ENCODE peak calls at places on chromosomes 11 and 22, in six cellular contexts. G is activated CD4-positive, alpha-beta T cell treated with anti-CD3 and anti-CD28 coated beads, Interleukin-2, amount 50 U/mL, for 24 hours; V is NCI-H1436; T is GM04503; A is heart right ventricle; I is brain microvascular endothelial cell. K is an unnamed sample.

GRCh38 chr11:28701760-28702449 is 593.7 kb downstream of the METTL15 start:
- DNase-seq in A (no peak), T (no peak), V (no peak), I (no peak), G (no peak), K (no peak)

GRCh38 chr22:30414525-30415047 is 11.0 kb upstream of the MTFP1 start:
- DNase-seq in G (no peak), V (no peak), A (no peak), T (no peak), I (no peak), K (no peak)

GRCh38 chr11:2996976-2997375 is 4.8 kb upstream of the NAP1L4 start:
- DNase-seq in G (no peak), I (no peak), T (no peak), V (no peak), A (no peak), K (no peak)

GRCh38 chr11:66478823-66479740 is 1.2 kb upstream of the DPP3 start:
- DNase-seq in V (peak), T (no peak), G (no peak), I (peak), A (peak), K (no peak)

GRCh38 chr22:19619144-19620009 is 94.9 kb upstream of the SEPTIN5 start:
- DNase-seq in I (no peak), A (no peak), V (no peak), G (no peak), T (no peak), K (no peak)

GRCh38 chr11:18191376-18191775 is 18.7 kb downstream of the MRGPRX4 start:
- DNase-seq in A (no peak), V (no peak), I (peak), G (no peak), T (no peak), K (no peak)

GRCh38 chr11:56910785-56911184 is 77.9 kb upstream of the OR5AK2 start:
- DNase-seq in I (no peak), G (no peak), V (no peak), T (no peak), A (no peak), K (no peak)

GRCh38 chr22:50309601-50309991 is 2.1 kb upstream of the PLXNB2 start:
- DNase-seq in A (no peak), G (no peak), T (no peak), V (peak), I (no peak), K (no peak)

GRCh38 chr11:4751201-4751600 is 18.5 kb downstream of the OR51F1 start:
- DNase-seq in I (no peak), A (no peak), V (no peak), G (no peak), T (no peak), K (no peak)

GRCh38 chr11:9320047-9320446 is 5.7 kb upstream of the TMEM41B start:
- DNase-seq in T (no peak), A (no peak), G (no peak), V (no peak), I (no peak), K (no peak)